ENCODE peak calls at places on chromosomes 4 and X, in six cellular contexts. H is upper lobe of left lung; U is cardiac muscle cell; A is CD8-positive, alpha-beta T cell; T is WERI-Rb-1; L is tibial nerve. O is an unnamed sample.

GRCh38 chr4:10405672-10406071 is 51.6 kb downstream of the ZNF518B start:
- DNase-seq in H (no peak), U (no peak), A (no peak), T (no peak), L (no peak), O (no peak)

GRCh38 chr4:52957220-52957686 is 95.1 kb downstream of the RASL11B start:
- DNase-seq in H (no peak), U (peak; percentile 60), A (no peak), T (no peak), L (no peak), O (no peak)

GRCh38 chr4:176052744-176053143 is 12.9 kb upstream of the WDR17 start:
- DNase-seq in H (no peak), U (no peak), A (no peak), T (no peak), L (no peak), O (no peak)

GRCh38 chrX:29435396-29435795 is 780.0 kb upstream of the MAGEB2 start:
- DNase-seq in H (no peak), U (peak; percentile 41), A (no peak), T (no peak), L (no peak), O (no peak)

GRCh38 chr4:53450773-53451172 is 73.3 kb downstream of the FIP1L1 start:
- DNase-seq in H (no peak), U (peak; percentile 8), A (no peak), T (no peak), L (no peak), O (no peak)

GRCh38 chrX:2705461-2705860 is 14.4 kb downstream of the CD99 start:
- DNase-seq in H (no peak), U (no peak), A (no peak), T (no peak), L (no peak), O (no peak)

GRCh38 chrX:105136786-105137185 is 83.7 kb downstream of the TEX13A start:
- DNase-seq in H (no peak), U (no peak), A (no peak), T (no peak), L (no peak), O (no peak)

GRCh38 chr4:176099314-176099713 is 33.7 kb downstream of the WDR17 start:
- DNase-seq in H (no peak), U (no peak), A (no peak), T (no peak), L (no peak), O (no peak)

GRCh38 chr4:144970597-144970996 is 127.4 kb downstream of the ANAPC10 start:
- DNase-seq in H (no peak), U (no peak), A (no peak), T (no peak), L (no peak), O (no peak)

GRCh38 chr4:145819246-145820181 is 119.1 kb downstream of the ZNF827 start:
- DNase-seq in H (no peak), U (no peak), A (no peak), T (no peak), L (no peak), O (no peak)

GRCh38 chr4:128665514-128665913 is 144.0 kb upstream of the JADE1 start:
- DNase-seq in H (no peak), U (no peak), A (no peak), T (no peak), L (no peak), O (no peak)

GRCh38 chr4:98626350-98626749 is 32.1 kb downstream of the TSPAN5 start:
- DNase-seq in H (peak; percentile 29), U (peak; percentile 89), A (no peak), T (no peak), L (no peak), O (no peak)

GRCh38 chr4:186808635-186809018 is 85.0 kb upstream of the FAT1 start:
- DNase-seq in H (no peak), U (peak; percentile 70), A (no peak), T (no peak), L (no peak), O (no peak)

GRCh38 chr4:13537011-13537831 is 7.1 kb downstream of the NKX3-2 start:
- DNase-seq in H (no peak), U (no peak), A (no peak), T (no peak), L (no peak), O (no peak)

GRCh38 chrX:47283015-47283771 is 50.4 kb downstream of the USP11 start:
- DNase-seq in H (no peak), U (peak; percentile 75), A (no peak), T (no peak), L (peak; percentile 4), O (no peak)

GRCh38 chrX:10722804-10723364 is 102.5 kb upstream of the MID1 start:
- DNase-seq in H (no peak), U (peak; percentile 77), A (no peak), T (peak; percentile 42), L (peak; percentile 79), O (no peak)

GRCh38 chrX:149487292-149487691 is 17.8 kb downstream of the IDS start:
- DNase-seq in H (no peak), U (no peak), A (peak; percentile 22), T (no peak), L (no peak), O (no peak)

GRCh38 chr4:3869661-3870566 is 103.7 kb downstream of the ADRA2C start:
- DNase-seq in H (no peak), U (no peak), A (no peak), T (peak; percentile 8), L (no peak), O (no peak)

GRCh38 chr4:61195064-61195463 is 5.1 kb upstream of the ADGRL3 start:
- DNase-seq in H (no peak), U (no peak), A (no peak), T (no peak), L (no peak), O (no peak)

GRCh38 chr4:61194601-61195000 is 5.5 kb upstream of the ADGRL3 start:
- DNase-seq in H (no peak), U (no peak), A (no peak), T (no peak), L (no peak), O (no peak)

GRCh38 chr4:61199869-61200194 is 294 bp upstream of the ADGRL3 start:
- DNase-seq in H (no peak), U (no peak), A (no peak), T (no peak), L (no peak), O (no peak)

GRCh38 chr4:61192392-61192791 is 7.7 kb upstream of the ADGRL3 start:
- DNase-seq in H (no peak), U (no peak), A (no peak), T (no peak), L (no peak), O (no peak)

DNA sequence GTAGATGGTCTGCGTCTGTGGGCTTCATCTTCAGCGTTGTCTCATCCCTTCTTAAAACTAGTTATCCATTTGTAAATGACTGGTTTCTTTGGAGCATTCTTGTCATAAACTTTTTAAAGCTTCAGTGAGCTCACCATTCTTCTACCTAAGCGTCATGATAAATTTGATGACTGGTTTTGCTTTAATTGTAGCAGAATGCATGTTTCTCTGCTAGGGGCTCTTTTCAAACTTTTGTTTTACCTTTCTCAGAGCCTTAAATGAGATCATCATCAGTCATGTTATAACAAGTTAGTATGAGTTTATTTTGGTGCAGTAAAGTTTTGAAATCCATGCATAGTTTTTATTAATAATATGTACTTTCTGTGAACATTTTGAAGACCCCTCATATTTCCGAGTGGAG is 6.3 kb upstream of the ADGRL3 start:
- DNase-seq in H (no peak), U (no peak), A (no peak), T (no peak), L (no peak), O (no peak)
- TF ChIP-seq CTCF in H (no peak), U (no peak), A (no peak), T (no peak), L (no peak), O (no peak)

GRCh38 chrX:110022555-110023448 is 19.9 kb downstream of the TMEM164 start:
- DNase-seq in H (no peak), U (no peak), A (no peak), T (no peak), L (no peak), O (no peak)
- TF ChIP-seq CTCF in H (no peak), U (no peak), A (no peak), T (no peak), L (no peak), O (no peak)

DNA sequence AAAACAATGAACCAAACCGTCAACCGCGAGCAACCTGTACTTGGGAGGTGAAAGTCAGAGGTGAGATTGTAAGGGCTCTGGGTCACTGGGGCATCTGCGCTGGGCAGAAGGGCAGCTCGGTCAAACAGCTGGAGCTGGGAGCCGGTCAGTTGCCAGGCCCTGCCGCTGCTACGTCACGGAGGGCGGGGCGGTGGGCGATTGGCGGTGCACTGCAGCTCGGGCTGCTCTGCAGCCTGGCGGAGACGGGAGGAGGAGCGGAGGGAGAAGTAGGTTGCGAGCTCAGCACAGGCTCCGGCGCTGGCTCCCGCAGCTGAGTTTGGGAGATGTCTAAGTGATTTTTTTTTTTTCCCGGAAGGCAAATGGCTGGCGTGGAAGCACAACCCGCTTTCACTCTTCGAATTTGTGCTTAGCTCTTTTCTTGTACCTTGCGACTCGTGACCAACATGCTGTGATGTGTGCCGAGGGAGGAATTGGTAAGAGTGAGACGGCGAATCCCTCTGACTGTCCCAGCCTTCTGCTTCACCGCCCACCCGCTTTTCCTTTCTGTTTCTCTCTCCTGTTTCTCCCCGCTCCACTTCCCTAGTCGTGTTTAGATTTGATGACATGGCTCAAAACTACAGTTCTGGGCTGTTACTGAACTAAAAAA is at the start of gene ATP10D:
- DNase-seq in H (peak; percentile 99), U (peak; percentile 96), A (peak; percentile 74), T (peak; percentile 92), L (peak; percentile 88), O (peak; percentile 82)
- TF ChIP-seq CTCF in H (peak; percentile 45), U (peak; percentile 18), A (no peak), T (no peak), L (no peak), O (peak; percentile 19)

DNA sequence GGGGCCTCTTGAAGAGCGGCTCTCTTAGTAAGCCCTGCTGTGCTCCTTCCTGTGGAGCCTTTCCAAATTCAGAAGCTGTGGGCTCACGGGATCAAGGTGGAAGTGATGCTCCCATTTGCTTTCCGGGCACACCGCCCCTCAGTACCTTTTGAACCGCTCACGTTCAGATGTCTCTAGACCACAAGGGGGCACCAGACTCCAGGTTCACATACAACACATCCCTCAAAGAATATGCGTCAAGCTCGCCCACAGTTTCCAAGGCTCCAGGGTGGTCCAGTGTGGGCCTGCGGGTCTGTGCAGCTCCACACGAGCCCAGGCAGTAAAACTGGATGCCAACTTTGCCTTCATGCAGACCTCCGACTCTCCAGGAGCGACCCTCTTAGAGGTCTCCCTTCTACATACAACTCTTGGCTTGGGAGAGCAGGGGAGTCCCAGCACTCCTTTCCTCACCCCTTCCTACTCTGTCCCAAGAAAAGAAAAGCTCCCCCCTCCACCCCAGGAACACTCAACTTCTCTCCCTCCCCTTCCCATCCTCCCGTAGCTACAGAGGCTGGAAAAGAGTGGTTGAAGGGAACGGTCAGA is 11.0 kb downstream of the SUPT20HL1 start:
- DNase-seq in H (no peak), U (peak; percentile 73), A (peak; percentile 55), T (peak; percentile 65), L (peak; percentile 76), O (peak; percentile 63)
- TF ChIP-seq CTCF in H (peak; percentile 39), U (peak; percentile 57), A (peak; percentile 52), T (peak; percentile 78), L (peak; percentile 41), O (peak; percentile 85)